ENCODE peak calls at places on chromosome 13, in five cellular contexts. One of them, this sample, is unnamed.

GRCh38 chr13:56515441-56515840 is 625.3 kb upstream of the PRR20A start:
- DNase-seq in AG09309: no peak
- DNase-seq in thoracic aorta: no peak
- DNase-seq in neural crest cell: no peak
- DNase-seq in H9: no peak
- DNase-seq in this sample: no peak

GRCh38 chr13:75771818-75772217 is 135.7 kb downstream of the LMO7 start:
- DNase-seq in AG09309: peak
- DNase-seq in thoracic aorta: no peak
- DNase-seq in neural crest cell: no peak
- DNase-seq in H9: no peak
- DNase-seq in this sample: peak

GRCh38 chr13:79593611-79594275 is 112.8 kb downstream of the NDFIP2 start:
- DNase-seq in AG09309: peak
- DNase-seq in thoracic aorta: no peak
- DNase-seq in neural crest cell: no peak
- DNase-seq in H9: no peak
- DNase-seq in this sample: peak

GRCh38 chr13:99425485-99426341 is 75.6 kb upstream of the TM9SF2 start:
- DNase-seq in AG09309: no peak
- DNase-seq in thoracic aorta: no peak
- DNase-seq in neural crest cell: no peak
- DNase-seq in H9: peak
- DNase-seq in this sample: no peak

GRCh38 chr13:29319451-29319850 is 276.0 kb downstream of the SLC7A1 start:
- DNase-seq in AG09309: no peak
- DNase-seq in thoracic aorta: no peak
- DNase-seq in neural crest cell: peak
- DNase-seq in H9: peak
- DNase-seq in this sample: no peak

GRCh38 chr13:46614582-46614981 is 61.6 kb downstream of the LRCH1 start:
- DNase-seq in AG09309: no peak
- DNase-seq in thoracic aorta: no peak
- DNase-seq in neural crest cell: no peak
- DNase-seq in H9: no peak
- DNase-seq in this sample: peak

GRCh38 chr13:63208811-63209210 is 1793.2 kb upstream of the PCDH20 start:
- DNase-seq in AG09309: no peak
- DNase-seq in thoracic aorta: no peak
- DNase-seq in neural crest cell: no peak
- DNase-seq in H9: no peak
- DNase-seq in this sample: no peak

GRCh38 chr13:36848228-36848982 is 29.4 kb downstream of the RFXAP start:
- DNase-seq in AG09309: no peak
- DNase-seq in thoracic aorta: no peak
- DNase-seq in neural crest cell: no peak
- DNase-seq in H9: no peak
- DNase-seq in this sample: no peak

GRCh38 chr13:76189882-76190519 is 553.9 kb downstream of the LMO7 start:
- DNase-seq in AG09309: no peak
- DNase-seq in thoracic aorta: no peak
- DNase-seq in neural crest cell: no peak
- DNase-seq in H9: peak
- DNase-seq in this sample: no peak

GRCh38 chr13:100673376-100673830 is 1.2 kb downstream of the TMTC4 start:
- DNase-seq in AG09309: no peak
- DNase-seq in thoracic aorta: no peak
- DNase-seq in neural crest cell: peak
- DNase-seq in H9: peak
- DNase-seq in this sample: no peak

GRCh38 chr13:23674795-23675640 is 104.8 kb downstream of the TNFRSF19 start:
- DNase-seq in AG09309: peak
- DNase-seq in thoracic aorta: no peak
- DNase-seq in neural crest cell: no peak
- DNase-seq in H9: no peak
- DNase-seq in this sample: peak

GRCh38 chr13:92671821-92672220 is 554.8 kb upstream of the GPC6 start:
- DNase-seq in AG09309: no peak
- DNase-seq in thoracic aorta: no peak
- DNase-seq in neural crest cell: no peak
- DNase-seq in H9: no peak
- DNase-seq in this sample: no peak

GRCh38 chr13:31005066-31005465 is 72.6 kb downstream of the TEX26 start:
- DNase-seq in AG09309: no peak
- DNase-seq in thoracic aorta: no peak
- DNase-seq in neural crest cell: no peak
- DNase-seq in H9: no peak
- DNase-seq in this sample: no peak

GRCh38 chr13:34897220-34897619 is 44.9 kb upstream of the NBEA start:
- DNase-seq in AG09309: no peak
- DNase-seq in thoracic aorta: no peak
- DNase-seq in neural crest cell: no peak
- DNase-seq in H9: no peak
- DNase-seq in this sample: no peak

GRCh38 chr13:40348096-40348679 is 318.3 kb downstream of the FOXO1 start:
- DNase-seq in AG09309: no peak
- DNase-seq in thoracic aorta: no peak
- DNase-seq in neural crest cell: no peak
- DNase-seq in H9: peak
- DNase-seq in this sample: no peak

GRCh38 chr13:49214917-49215376 is 5.2 kb upstream of the MLNR start:
- DNase-seq in AG09309: no peak
- DNase-seq in thoracic aorta: no peak
- DNase-seq in neural crest cell: no peak
- DNase-seq in H9: peak
- DNase-seq in this sample: no peak

GRCh38 chr13:26538363-26539317 is 18.8 kb upstream of the WASF3 start:
- DNase-seq in AG09309: no peak
- DNase-seq in thoracic aorta: no peak
- DNase-seq in neural crest cell: no peak
- DNase-seq in H9: no peak
- DNase-seq in this sample: no peak

GRCh38 chr13:98041081-98041820 is 87.8 kb downstream of the IPO5 start:
- DNase-seq in AG09309: no peak
- DNase-seq in thoracic aorta: no peak
- DNase-seq in neural crest cell: no peak
- DNase-seq in H9: no peak
- DNase-seq in this sample: no peak

GRCh38 chr13:54287062-54287764 is 1258.6 kb downstream of the OLFM4 start:
- DNase-seq in AG09309: no peak
- DNase-seq in thoracic aorta: no peak
- DNase-seq in neural crest cell: no peak
- DNase-seq in H9: peak
- DNase-seq in this sample: no peak

GRCh38 chr13:108944760-108945159 is 315.3 kb downstream of the MYO16 start:
- DNase-seq in AG09309: peak
- DNase-seq in thoracic aorta: no peak
- DNase-seq in neural crest cell: no peak
- DNase-seq in H9: no peak
- DNase-seq in this sample: peak

GRCh38 chr13:110546933-110547332 is 14.6 kb downstream of the RAB20 start:
- DNase-seq in AG09309: peak
- DNase-seq in thoracic aorta: no peak
- DNase-seq in neural crest cell: no peak
- DNase-seq in H9: no peak
- DNase-seq in this sample: peak

GRCh38 chr13:30576528-30576927 is 41.2 kb upstream of the USPL1 start:
- DNase-seq in AG09309: no peak
- DNase-seq in thoracic aorta: no peak
- DNase-seq in neural crest cell: no peak
- DNase-seq in H9: no peak
- DNase-seq in this sample: peak

GRCh38 chr13:41915096-41915495 is 45.8 kb downstream of the VWA8 start:
- DNase-seq in AG09309: no peak
- DNase-seq in thoracic aorta: no peak
- DNase-seq in neural crest cell: no peak
- DNase-seq in H9: no peak
- DNase-seq in this sample: peak

GRCh38 chr13:40271931-40272775 is 394.3 kb downstream of the FOXO1 start:
- DNase-seq in AG09309: peak
- DNase-seq in thoracic aorta: peak
- DNase-seq in neural crest cell: no peak
- DNase-seq in H9: no peak
- DNase-seq in this sample: peak

GRCh38 chr13:32947886-32948285 is 68.3 kb upstream of the KL start:
- DNase-seq in AG09309: no peak
- DNase-seq in thoracic aorta: no peak
- DNase-seq in neural crest cell: no peak
- DNase-seq in H9: no peak
- DNase-seq in this sample: no peak

GRCh38 chr13:24228852-24229458 is 68.4 kb downstream of the SPATA13 start:
- DNase-seq in AG09309: peak
- DNase-seq in thoracic aorta: no peak
- DNase-seq in neural crest cell: no peak
- DNase-seq in H9: no peak
- DNase-seq in this sample: peak

GRCh38 chr13:98741741-98742435 is 10.6 kb downstream of the SLC15A1 start:
- DNase-seq in AG09309: no peak
- DNase-seq in thoracic aorta: no peak
- DNase-seq in neural crest cell: no peak
- DNase-seq in H9: no peak
- DNase-seq in this sample: no peak

GRCh38 chr13:109787135-109787954 is 962 bp upstream of the IRS2 start:
- DNase-seq in AG09309: no peak
- DNase-seq in thoracic aorta: no peak
- DNase-seq in neural crest cell: peak
- DNase-seq in H9: peak
- DNase-seq in this sample: no peak

GRCh38 chr13:51068501-51068900 is 42.6 kb downstream of the C13orf42 start:
- DNase-seq in AG09309: no peak
- DNase-seq in thoracic aorta: no peak
- DNase-seq in neural crest cell: no peak
- DNase-seq in H9: no peak
- DNase-seq in this sample: no peak

GRCh38 chr13:51067376-51068125 is 43.5 kb downstream of the C13orf42 start:
- DNase-seq in AG09309: no peak
- DNase-seq in thoracic aorta: no peak
- DNase-seq in neural crest cell: no peak
- DNase-seq in H9: no peak
- DNase-seq in this sample: no peak

GRCh38 chr13:51065372-51066090 is 45.5 kb downstream of the C13orf42 start:
- DNase-seq in AG09309: no peak
- DNase-seq in thoracic aorta: no peak
- DNase-seq in neural crest cell: no peak
- DNase-seq in H9: no peak
- DNase-seq in this sample: no peak

GRCh38 chr13:51064753-51065152 is 46.3 kb downstream of the C13orf42 start:
- DNase-seq in AG09309: no peak
- DNase-seq in thoracic aorta: no peak
- DNase-seq in neural crest cell: no peak
- DNase-seq in H9: no peak
- DNase-seq in this sample: no peak

GRCh38 chr13:51066091-51066831 is 44.8 kb downstream of the C13orf42 start:
- DNase-seq in AG09309: no peak
- DNase-seq in thoracic aorta: no peak
- DNase-seq in neural crest cell: no peak
- DNase-seq in H9: no peak
- DNase-seq in this sample: no peak
- TF ChIP-seq CTCF in AG09309: no peak
- TF ChIP-seq CTCF in thoracic aorta: no peak
- TF ChIP-seq CTCF in neural crest cell: no peak
- TF ChIP-seq CTCF in H9: no peak
- TF ChIP-seq CTCF in this sample: no peak

GRCh38 chr13:73945371-73945770 is 188.8 kb downstream of the KLF12 start:
- DNase-seq in AG09309: no peak
- DNase-seq in thoracic aorta: no peak
- DNase-seq in neural crest cell: no peak
- DNase-seq in H9: no peak
- DNase-seq in this sample: no peak
- TF ChIP-seq CTCF in AG09309: no peak
- TF ChIP-seq CTCF in thoracic aorta: peak
- TF ChIP-seq CTCF in neural crest cell: no peak
- TF ChIP-seq CTCF in H9: no peak
- TF ChIP-seq CTCF in this sample: no peak

GRCh38 chr13:64817721-64818120 is 2412.4 kb downstream of the PCDH9 start:
- DNase-seq in AG09309: no peak
- DNase-seq in thoracic aorta: no peak
- DNase-seq in neural crest cell: no peak
- DNase-seq in H9: no peak
- DNase-seq in this sample: no peak

GRCh38 chr13:64819081-64819480 is 2411.1 kb downstream of the PCDH9 start:
- DNase-seq in AG09309: no peak
- DNase-seq in thoracic aorta: no peak
- DNase-seq in neural crest cell: no peak
- DNase-seq in H9: no peak
- DNase-seq in this sample: no peak
- TF ChIP-seq CTCF in AG09309: no peak
- TF ChIP-seq CTCF in thoracic aorta: no peak
- TF ChIP-seq CTCF in neural crest cell: no peak
- TF ChIP-seq CTCF in H9: peak
- TF ChIP-seq CTCF in this sample: no peak

GRCh38 chr13:113748101-113748861 is 10.7 kb upstream of the TMEM255B start:
- DNase-seq in AG09309: no peak
- DNase-seq in thoracic aorta: no peak
- DNase-seq in neural crest cell: no peak
- DNase-seq in H9: no peak
- DNase-seq in this sample: no peak
- TF ChIP-seq CTCF in AG09309: no peak
- TF ChIP-seq CTCF in thoracic aorta: no peak
- TF ChIP-seq CTCF in neural crest cell: no peak
- TF ChIP-seq CTCF in H9: no peak
- TF ChIP-seq CTCF in this sample: no peak

DNA sequence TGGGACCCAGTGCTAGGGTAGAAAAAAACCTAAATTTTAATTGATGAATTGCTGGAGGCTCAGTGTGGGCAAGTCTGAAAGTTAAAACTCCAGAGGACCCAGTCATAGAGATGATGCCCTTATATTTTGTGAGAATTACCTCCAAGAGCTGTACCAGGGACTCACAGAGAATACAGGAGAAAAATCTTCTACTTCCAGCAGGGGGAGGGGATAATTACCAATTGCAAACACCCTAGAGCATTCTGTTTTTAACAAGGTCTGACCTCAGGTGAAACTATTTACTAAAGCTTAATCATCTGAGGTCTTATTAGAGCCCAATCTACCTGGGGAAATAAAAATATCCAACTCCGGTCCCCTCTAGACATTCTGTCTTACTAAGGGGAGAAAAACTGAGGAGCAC is 994.7 kb upstream of the MIR17HG start:
- DNase-seq in AG09309: no peak
- DNase-seq in thoracic aorta: no peak
- DNase-seq in neural crest cell: no peak
- DNase-seq in H9: no peak
- DNase-seq in this sample: no peak
- TF ChIP-seq CTCF in AG09309: no peak
- TF ChIP-seq CTCF in thoracic aorta: no peak
- TF ChIP-seq CTCF in neural crest cell: peak
- TF ChIP-seq CTCF in H9: peak
- TF ChIP-seq CTCF in this sample: no peak